ENCODE peak calls at places on chromosomes 6 and 20, in four cellular contexts. S, V, A and D are unnamed samples.

GRCh38 chr6:5537967-5538366 is 276.7 kb downstream of the FARS2 start:
- DNase-seq in V (no peak), S (peak), A (no peak), D (no peak)

GRCh38 chr6:84177253-84177652 is 50.2 kb downstream of the CEP162 start:
- DNase-seq in S (no peak), V (no peak), A (no peak), D (no peak)

GRCh38 chr6:84635081-84635745 is 129.2 kb downstream of the TBX18 start:
- DNase-seq in A (no peak), S (no peak), V (no peak), D (no peak)

GRCh38 chr6:1335367-1336037 is 23.6 kb downstream of the FOXQ1 start:
- DNase-seq in V (no peak), A (peak), S (peak), D (no peak)

GRCh38 chr20:41150664-41151063 is 13.3 kb downstream of the PLCG1 start:
- DNase-seq in S (no peak), A (peak), V (no peak), D (no peak)

GRCh38 chr6:167153523-167153959 is 4.2 kb downstream of the GPR31 start:
- DNase-seq in A (peak), S (peak), V (no peak), D (no peak)

GRCh38 chr6:46688117-46688965 is 656 bp downstream of the TDRD6 start:
- DNase-seq in A (no peak), S (no peak), V (no peak), D (no peak)

GRCh38 chr6:52576392-52577021 is 353 bp downstream of the TRAM2 start:
- DNase-seq in V (no peak), S (peak), A (peak), D (no peak)

GRCh38 chr6:24981385-24981758 is 45.6 kb upstream of the RIPOR2 start:
- DNase-seq in V (no peak), S (peak), A (no peak), D (no peak)

GRCh38 chr6:7617954-7618764 is 28.2 kb downstream of the SNRNP48 start:
- DNase-seq in S (peak), A (peak), V (no peak), D (no peak)

GRCh38 chr6:43308101-43308989 is at the start of gene CRIP3:
- DNase-seq in V (peak), S (peak), A (peak), D (peak)
- TF ChIP-seq CTCF in V (no peak), S (peak), A (no peak), D (no peak)

GRCh38 chr20:20480126-20480525 is 112.2 kb downstream of the INSM1 start:
- DNase-seq in V (no peak), S (no peak), A (no peak), D (no peak)

GRCh38 chr20:20480689-20481088 is 112.8 kb downstream of the INSM1 start:
- DNase-seq in A (peak), S (peak), V (no peak), D (no peak)

GRCh38 chr20:20476504-20476903 is 108.6 kb downstream of the INSM1 start:
- DNase-seq in S (no peak), A (no peak), V (no peak), D (no peak)

GRCh38 chr20:20472690-20473274 is 104.9 kb downstream of the INSM1 start:
- DNase-seq in S (no peak), A (no peak), V (no peak), D (no peak)

DNA sequence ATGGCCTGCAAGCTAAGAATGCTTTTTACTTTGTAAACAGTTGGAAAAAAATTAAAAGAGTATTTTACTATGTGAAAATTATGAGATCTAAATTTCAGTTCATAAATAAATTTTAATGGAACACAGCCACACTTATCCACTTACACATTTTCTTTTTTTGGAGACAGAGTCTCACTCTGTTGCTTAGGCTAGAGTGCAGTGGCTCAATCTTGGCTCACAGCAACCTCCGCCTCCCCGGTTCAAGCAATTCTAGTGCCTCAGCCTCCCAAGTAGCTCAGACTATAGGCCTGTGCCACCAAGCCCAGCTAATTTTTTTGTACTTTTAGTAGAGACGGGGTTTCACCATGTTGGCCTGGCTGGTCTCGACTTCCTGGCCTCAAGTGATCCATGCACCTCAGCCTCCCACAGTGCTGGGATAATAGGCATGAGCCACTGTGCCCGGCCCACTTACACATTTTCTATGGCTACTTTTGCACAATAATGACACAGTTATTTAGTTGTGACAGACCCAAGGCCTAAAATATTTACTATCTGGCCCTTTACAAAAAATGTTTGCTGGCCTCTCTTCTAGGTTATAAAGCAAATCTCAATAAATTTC is 109.6 kb downstream of the INSM1 start:
- DNase-seq in A (no peak), V (no peak), S (no peak), D (no peak)
- TF ChIP-seq CTCF in A (no peak), V (no peak), S (no peak), D (no peak)

GRCh38 chr20:9353180-9353915 is 161.0 kb upstream of the LAMP5 start:
- DNase-seq in V (no peak), S (no peak), A (no peak), D (no peak)
- TF ChIP-seq CTCF in V (no peak), S (no peak), A (no peak), D (no peak)

GRCh38 chr20:43988867-43989266 is 74.2 kb downstream of the TOX2 start:
- DNase-seq in S (no peak), V (no peak), A (no peak), D (no peak)
- TF ChIP-seq CTCF in S (no peak), V (no peak), A (no peak), D (no peak)

GRCh38 chr20:35617397-35618031 is 1.9 kb downstream of the SPAG4 start:
- DNase-seq in A (peak), V (peak), S (peak), D (no peak)
- TF ChIP-seq CTCF in A (peak), V (no peak), S (peak), D (no peak)

GRCh38 chr6:2830183-2830582 is 11.5 kb downstream of the SERPINB1 start:
- DNase-seq in S (no peak), V (no peak), A (no peak), D (no peak)

GRCh38 chr6:2823104-2823850 is 18.4 kb downstream of the SERPINB1 start:
- DNase-seq in V (no peak), A (no peak), S (peak), D (no peak)

GRCh38 chr6:2829253-2829652 is 12.4 kb downstream of the SERPINB1 start:
- DNase-seq in A (no peak), S (no peak), V (no peak), D (no peak)

GRCh38 chr6:2828629-2829028 is 13.0 kb downstream of the SERPINB1 start:
- DNase-seq in A (no peak), V (no peak), S (no peak), D (no peak)

DNA sequence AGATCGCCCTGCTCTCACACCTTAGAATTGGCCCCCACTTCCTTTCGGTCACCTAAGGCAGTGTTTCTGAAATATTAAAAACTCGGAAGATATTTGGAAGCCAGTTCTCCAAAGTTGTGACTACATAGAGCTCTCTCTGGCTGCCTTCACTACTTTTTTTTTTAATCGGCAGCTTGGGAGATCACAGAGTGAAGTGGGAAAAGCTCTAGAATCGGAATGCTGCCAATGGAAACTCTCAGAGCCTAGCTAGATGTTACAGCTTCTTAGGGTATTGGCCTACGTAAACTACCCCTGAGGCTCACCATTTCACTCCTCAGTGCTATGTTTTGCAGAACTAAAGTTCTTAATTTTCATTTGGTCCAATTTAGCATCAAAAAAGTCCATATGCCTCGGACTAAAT is 14.6 kb downstream of the SERPINB1 start:
- DNase-seq in A (no peak), V (no peak), S (no peak), D (no peak)
- TF ChIP-seq CTCF in A (no peak), V (no peak), S (no peak), D (no peak)

DNA sequence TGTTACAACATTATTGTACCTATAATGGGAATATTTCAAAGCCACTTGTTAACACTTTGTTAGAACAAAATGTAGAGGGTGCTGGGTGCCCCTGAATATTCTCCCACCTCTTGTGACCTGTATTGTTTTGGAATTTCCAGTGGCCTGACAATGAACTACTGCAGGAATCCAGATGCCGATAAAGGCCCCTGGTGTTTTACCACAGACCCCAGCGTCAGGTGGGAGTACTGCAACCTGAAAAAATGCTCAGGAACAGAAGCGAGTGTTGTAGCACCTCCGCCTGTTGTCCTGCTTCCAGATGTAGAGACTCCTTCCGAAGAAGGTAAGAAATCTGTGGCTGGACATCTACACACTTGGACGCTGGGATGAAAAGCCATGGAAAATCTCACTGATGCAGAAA is 28.9 kb downstream of the PLG start:
- DNase-seq in S (peak), V (no peak), A (peak), D (no peak)
- TF ChIP-seq CTCF in S (peak), V (no peak), A (peak), D (peak)

GRCh38 chr6:153012856-153013255 is 10.3 kb upstream of the MTRF1L start:
- DNase-seq in V (no peak), S (no peak), A (no peak), D (no peak)

GRCh38 chr6:153016846-153017245 is 14.3 kb upstream of the MTRF1L start:
- DNase-seq in V (no peak), A (no peak), S (no peak), D (no peak)

GRCh38 chr6:153013438-153013837 is 10.9 kb upstream of the MTRF1L start:
- DNase-seq in S (no peak), V (no peak), A (no peak), D (no peak)

GRCh38 chr6:153015094-153015645 is 12.7 kb upstream of the MTRF1L start:
- DNase-seq in V (no peak), A (no peak), S (no peak), D (no peak)

DNA sequence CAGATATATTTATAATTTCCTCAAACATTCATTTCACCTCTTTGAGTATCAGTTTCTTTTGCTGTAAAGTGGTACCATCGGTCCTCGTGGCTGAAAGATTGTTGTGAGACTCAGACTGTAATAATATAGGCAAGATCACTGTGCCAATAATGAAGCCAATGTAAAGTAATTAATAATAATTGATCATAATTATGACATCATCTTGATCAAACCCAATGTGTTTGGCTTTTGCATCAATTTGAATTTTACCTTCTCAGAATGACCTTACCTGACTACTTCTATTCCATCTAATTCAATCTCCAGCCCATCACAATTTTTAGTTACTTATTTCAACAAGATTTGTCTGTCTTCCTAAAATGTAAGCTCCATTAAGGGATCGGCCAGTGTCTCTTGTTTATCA is 15.8 kb upstream of the MTRF1L start:
- DNase-seq in S (no peak), A (no peak), V (no peak), D (no peak)
- TF ChIP-seq CTCF in S (no peak), A (no peak), V (no peak), D (no peak)